ENCODE peak calls at places on chromosome 2, in ten cellular contexts. O, T, R, Y, G, S, D, H, N and W are unnamed samples.

GRCh38 chr2:158893057-158893456 is 75.4 kb upstream of the TANC1 start:
- DNase-seq in O (no peak), T (no peak), R (no peak), Y (no peak), G (no peak), S (no peak), D (no peak), H (peak), N (no peak), W (no peak)

GRCh38 chr2:55063713-55064323 is 13.6 kb upstream of the RTN4 start:
- DNase-seq in O (no peak), T (no peak), R (no peak), Y (no peak), G (no peak), S (no peak), D (no peak), H (no peak), N (no peak), W (no peak)

GRCh38 chr2:174438146-174438886 is 42.8 kb downstream of the SCRN3 start:
- DNase-seq in O (no peak), T (no peak), R (no peak), Y (no peak), G (no peak), S (no peak), D (no peak), H (no peak), N (peak), W (no peak)

GRCh38 chr2:188187726-188188125 is 103.9 kb upstream of the GULP1 start:
- DNase-seq in O (no peak), T (no peak), R (no peak), Y (no peak), G (no peak), S (no peak), D (no peak), H (no peak), N (no peak), W (no peak)

GRCh38 chr2:127619901-127620705 is 25.9 kb upstream of the GPR17 start:
- DNase-seq in O (peak), T (no peak), R (peak), Y (no peak), G (no peak), S (peak), D (no peak), H (no peak), N (peak), W (peak)

GRCh38 chr2:177347570-177347969 is 45.0 kb upstream of the AGPS start:
- DNase-seq in O (no peak), T (no peak), R (no peak), Y (no peak), G (no peak), S (no peak), D (no peak), H (no peak), N (no peak), W (no peak)

GRCh38 chr2:130933501-130933900 is 96.8 kb downstream of the ARHGEF4 start:
- DNase-seq in O (no peak), T (no peak), R (no peak), Y (no peak), G (no peak), S (no peak), D (no peak), H (no peak), N (no peak), W (no peak)

GRCh38 chr2:98471402-98472131 is 26.9 kb downstream of the INPP4A start:
- DNase-seq in O (peak), T (no peak), R (no peak), Y (no peak), G (no peak), S (no peak), D (no peak), H (no peak), N (no peak), W (no peak)

GRCh38 chr2:238106698-238107524 is 6.8 kb downstream of the ESPNL start:
- DNase-seq in O (peak), T (peak), R (no peak), Y (peak), G (no peak), S (peak), D (no peak), H (no peak), N (peak), W (peak)

GRCh38 chr2:88188741-88189140 is 18.6 kb downstream of the THNSL2 start:
- DNase-seq in O (no peak), T (no peak), R (no peak), Y (no peak), G (no peak), S (no peak), D (no peak), H (peak), N (no peak), W (no peak)

GRCh38 chr2:177314194-177314593 is 49.7 kb upstream of the NFE2L2 start:
- DNase-seq in O (no peak), T (no peak), R (no peak), Y (no peak), G (peak), S (no peak), D (no peak), H (peak), N (no peak), W (no peak)

GRCh38 chr2:234291765-234292204 is 205.1 kb downstream of the ARL4C start:
- DNase-seq in O (no peak), T (peak), R (no peak), Y (no peak), G (peak), S (no peak), D (peak), H (peak), N (peak), W (peak)

GRCh38 chr2:64274399-64275173 is 130.4 kb upstream of the PELI1 start:
- DNase-seq in O (no peak), T (no peak), R (no peak), Y (no peak), G (no peak), S (no peak), D (no peak), H (no peak), N (no peak), W (no peak)

GRCh38 chr2:29213871-29214341 is 98.7 kb downstream of the CLIP4 start:
- DNase-seq in O (no peak), T (no peak), R (no peak), Y (no peak), G (peak), S (no peak), D (no peak), H (no peak), N (no peak), W (peak)

GRCh38 chr2:127464470-127465257 is 46.4 kb downstream of the PROC start:
- DNase-seq in O (no peak), T (no peak), R (no peak), Y (no peak), G (no peak), S (no peak), D (no peak), H (no peak), N (no peak), W (no peak)

GRCh38 chr2:99809259-99809900 is 319.6 kb upstream of the REV1 start:
- DNase-seq in O (no peak), T (no peak), R (no peak), Y (peak), G (peak), S (no peak), D (no peak), H (no peak), N (no peak), W (no peak)

GRCh38 chr2:144374163-144374661 is 145.7 kb downstream of the ZEB2 start:
- DNase-seq in O (no peak), T (no peak), R (no peak), Y (no peak), G (no peak), S (no peak), D (no peak), H (no peak), N (no peak), W (no peak)

GRCh38 chr2:110744429-110744828 is 12.1 kb downstream of the ACOXL start:
- DNase-seq in O (no peak), T (no peak), R (no peak), Y (no peak), G (no peak), S (no peak), D (no peak), H (no peak), N (no peak), W (no peak)

GRCh38 chr2:235936493-235936892 is 231.7 kb downstream of the GBX2 start:
- DNase-seq in O (peak), T (no peak), R (no peak), Y (peak), G (no peak), S (no peak), D (no peak), H (no peak), N (no peak), W (no peak)
- TF ChIP-seq CTCF in O (no peak), T (no peak), R (no peak), Y (peak), G (peak), S (no peak), D (no peak), H (peak), N (no peak), W (peak)

DNA sequence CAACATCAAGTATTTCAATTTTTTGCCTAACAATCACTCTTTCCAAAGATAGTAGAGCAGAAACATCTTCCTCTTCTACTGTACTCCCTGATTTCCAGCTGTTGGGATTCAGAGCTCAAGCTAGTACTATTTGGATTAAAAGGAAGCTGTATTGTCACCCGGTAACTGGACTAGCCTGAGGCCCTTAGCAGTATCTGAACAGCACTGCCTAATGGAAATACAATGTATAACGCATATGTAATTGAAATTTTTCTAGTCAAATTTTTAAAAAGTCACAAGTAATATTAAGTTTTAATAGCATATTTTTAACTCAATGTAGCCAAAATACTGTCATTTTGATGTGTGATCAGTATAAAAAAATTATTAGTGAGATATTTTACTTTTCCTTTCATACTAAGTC is 86.1 kb downstream of the COX7A2L start:
- DNase-seq in O (no peak), T (no peak), R (no peak), Y (peak), G (no peak), S (no peak), D (no peak), H (no peak), N (no peak), W (no peak)
- TF ChIP-seq CTCF in O (no peak), T (no peak), R (no peak), Y (no peak), G (peak), S (no peak), D (no peak), H (no peak), N (no peak), W (no peak)

DNA sequence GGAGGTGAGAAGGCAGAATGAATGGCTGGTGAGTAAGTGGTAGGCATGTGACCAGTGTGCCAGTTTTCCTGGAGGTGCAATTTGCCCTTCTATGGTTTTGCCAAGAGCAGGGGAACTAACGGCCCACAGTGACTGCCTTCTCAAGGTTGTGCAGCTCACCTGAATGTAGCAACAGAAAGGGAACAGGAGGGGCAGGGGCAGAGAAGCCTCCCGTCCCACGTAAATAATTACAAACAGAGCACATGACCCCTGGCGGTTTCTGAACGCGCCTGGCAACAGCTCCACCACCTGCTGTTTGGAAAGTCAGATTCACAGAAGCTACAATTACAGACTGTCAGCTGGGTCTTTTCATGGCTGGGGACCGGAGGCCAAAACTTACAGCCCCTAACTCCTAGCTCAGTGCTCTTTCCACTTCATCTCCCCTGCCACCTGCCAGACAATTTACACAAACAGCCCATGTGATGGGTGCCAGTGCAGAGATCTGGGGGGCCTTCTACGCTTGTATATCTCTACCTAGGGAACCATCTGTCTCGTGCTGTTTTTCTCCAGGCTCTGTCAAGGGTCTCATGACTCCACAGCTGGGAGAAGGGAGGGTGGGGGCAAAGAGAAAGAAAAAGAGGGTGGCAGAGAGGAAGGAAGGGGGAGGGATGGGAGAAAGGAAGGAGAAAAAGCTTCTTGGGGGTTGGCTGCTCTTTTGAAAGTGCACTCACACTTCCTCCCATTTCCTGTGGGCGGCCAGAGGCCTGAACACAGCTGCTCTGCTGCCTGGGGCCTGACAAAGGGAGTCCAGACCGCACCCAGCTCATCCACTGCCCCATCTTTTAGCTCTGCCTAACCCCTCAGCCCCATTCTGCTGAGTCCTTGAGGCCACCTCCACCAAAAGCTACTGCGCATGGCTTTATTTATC is 69.5 kb downstream of the POLR1A start:
- DNase-seq in O (peak), T (peak), R (no peak), Y (no peak), G (peak), S (peak), D (peak), H (peak), N (peak), W (peak)
- TF ChIP-seq CTCF in O (peak), T (no peak), R (no peak), Y (no peak), G (peak), S (no peak), D (peak), H (peak), N (peak), W (no peak)

GRCh38 chr2:6103949-6104348 is 411.8 kb downstream of the SOX11 start:
- DNase-seq in O (peak), T (peak), R (no peak), Y (no peak), G (no peak), S (no peak), D (no peak), H (no peak), N (no peak), W (no peak)
- TF ChIP-seq CTCF in O (no peak), T (no peak), R (no peak), Y (peak), G (no peak), S (no peak), D (no peak), H (no peak), N (no peak), W (no peak)

DNA sequence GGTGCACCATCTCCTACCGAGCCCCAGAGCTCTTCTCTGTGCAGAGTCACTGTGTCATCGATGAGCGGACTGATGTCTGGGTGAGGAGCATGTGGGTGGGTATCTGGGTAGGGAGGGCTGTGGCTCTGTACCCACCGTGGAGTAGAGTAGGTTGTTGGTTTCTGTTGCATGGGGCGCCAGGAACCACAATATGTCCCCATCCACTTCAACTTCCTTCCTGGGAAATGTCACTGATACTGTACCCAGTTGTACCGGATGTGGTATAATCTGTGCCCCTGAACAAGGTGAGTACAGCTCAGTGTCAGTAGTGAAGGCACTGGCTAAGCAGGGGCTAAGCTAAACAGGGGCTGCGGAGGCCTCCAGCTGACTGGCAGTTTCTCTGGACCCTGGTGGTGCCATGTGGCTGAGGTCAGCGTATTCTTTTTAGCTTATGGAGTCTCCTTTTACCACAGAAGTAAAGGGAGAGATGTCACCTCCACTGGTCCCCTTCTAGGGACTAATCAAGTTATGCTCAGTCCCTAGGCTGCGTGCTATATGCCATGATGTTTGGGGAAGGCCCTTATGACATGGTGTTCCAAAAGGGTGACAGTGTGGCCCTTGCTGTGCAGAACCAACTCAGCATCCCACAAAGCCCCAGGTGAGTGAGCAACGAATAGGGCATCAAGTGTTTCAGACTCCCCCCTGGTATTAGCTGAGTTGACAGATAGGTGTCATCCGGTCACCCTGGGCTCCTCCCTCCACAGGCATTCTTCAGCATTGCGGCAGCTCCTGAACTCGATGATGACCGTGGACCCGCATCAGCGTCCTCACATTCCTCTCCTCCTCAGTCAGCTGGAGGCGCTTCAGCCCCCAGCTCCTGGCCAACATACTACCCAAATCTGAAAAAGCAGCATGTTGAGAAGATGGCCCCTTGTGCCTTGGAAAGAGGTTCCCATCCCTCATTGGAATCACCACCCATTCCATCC is 2.7 kb downstream of the STK16 start:
- DNase-seq in O (peak), T (no peak), R (no peak), Y (no peak), G (no peak), S (no peak), D (peak), H (no peak), N (no peak), W (no peak)
- TF ChIP-seq CTCF in O (no peak), T (no peak), R (no peak), Y (no peak), G (no peak), S (no peak), D (no peak), H (no peak), N (no peak), W (no peak)

GRCh38 chr2:70516596-70516995 is 37.0 kb downstream of the TGFA start:
- DNase-seq in O (no peak), T (no peak), R (no peak), Y (no peak), G (peak), S (no peak), D (no peak), H (peak), N (no peak), W (peak)

GRCh38 chr2:70519453-70519852 is 34.2 kb downstream of the TGFA start:
- DNase-seq in O (no peak), T (no peak), R (no peak), Y (no peak), G (no peak), S (no peak), D (no peak), H (no peak), N (no peak), W (no peak)

GRCh38 chr2:70517804-70518203 is 35.8 kb downstream of the TGFA start:
- DNase-seq in O (no peak), T (no peak), R (no peak), Y (no peak), G (no peak), S (no peak), D (no peak), H (no peak), N (no peak), W (no peak)

GRCh38 chr2:70520825-70521224 is 32.8 kb downstream of the TGFA start:
- DNase-seq in O (no peak), T (no peak), R (no peak), Y (no peak), G (no peak), S (no peak), D (no peak), H (no peak), N (no peak), W (no peak)

DNA sequence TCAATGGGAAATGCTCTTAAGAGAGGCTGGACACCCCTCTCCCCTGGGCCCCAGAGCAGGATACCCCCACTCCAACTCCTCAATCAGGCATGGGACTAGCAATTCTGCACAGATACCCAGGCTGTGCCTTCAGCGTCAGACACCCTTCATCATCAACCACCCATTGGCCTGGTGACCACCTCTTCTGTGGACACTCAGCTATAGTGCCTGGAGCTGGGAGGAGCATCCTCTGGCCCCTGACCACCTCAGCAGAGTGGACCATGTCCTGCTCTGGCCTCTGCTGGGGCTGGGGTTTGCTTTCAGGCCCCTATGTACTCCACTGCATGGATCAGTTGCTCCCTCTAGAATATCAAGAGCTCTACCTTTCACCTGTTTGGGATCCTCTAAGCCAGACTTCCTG is 35.1 kb downstream of the TGFA start:
- DNase-seq in O (no peak), T (no peak), R (no peak), Y (no peak), G (no peak), S (no peak), D (no peak), H (no peak), N (no peak), W (no peak)
- TF ChIP-seq CTCF in O (no peak), T (no peak), R (no peak), Y (no peak), G (no peak), S (no peak), D (no peak), H (no peak), N (no peak), W (no peak)